ENCODE peak calls at places on chromosomes 7 and 10, in six cellular contexts. One of them, this sample, is unnamed.

GRCh38 chr7:152336754-152337368 is 98.9 kb downstream of the KMT2C start:
- DNase-seq in heart right ventricle: no peak
- DNase-seq in IMR-90: peak; percentile 48
- DNase-seq in astrocyte: peak; percentile 24
- DNase-seq in mammary epithelial cell: peak; percentile 37
- DNase-seq in fibroblast of lung: peak; percentile 45
- DNase-seq in this sample: peak; percentile 24

GRCh38 chr10:79347226-79347893 is at the start of gene PPIF:
- DNase-seq in heart right ventricle: peak; percentile 96
- DNase-seq in IMR-90: peak; percentile 88
- DNase-seq in astrocyte: peak; percentile 80
- DNase-seq in mammary epithelial cell: peak; percentile 88
- DNase-seq in fibroblast of lung: peak; percentile 89
- DNase-seq in this sample: peak; percentile 46

GRCh38 chr7:4715385-4715770 is 33.3 kb downstream of the FOXK1 start:
- DNase-seq in heart right ventricle: peak; percentile 69
- DNase-seq in IMR-90: peak; percentile 88
- DNase-seq in astrocyte: peak; percentile 90
- DNase-seq in mammary epithelial cell: peak; percentile 89
- DNase-seq in fibroblast of lung: peak; percentile 92
- DNase-seq in this sample: no peak

GRCh38 chr7:17680943-17681351 is 259.3 kb downstream of the SNX13 start:
- DNase-seq in heart right ventricle: no peak
- DNase-seq in IMR-90: peak; percentile 49
- DNase-seq in astrocyte: no peak
- DNase-seq in mammary epithelial cell: peak; percentile 61
- DNase-seq in fibroblast of lung: no peak
- DNase-seq in this sample: no peak

GRCh38 chr7:46226860-46227259 is 305.8 kb upstream of the IGFBP3 start:
- DNase-seq in heart right ventricle: no peak
- DNase-seq in IMR-90: peak; percentile 40
- DNase-seq in astrocyte: no peak
- DNase-seq in mammary epithelial cell: no peak
- DNase-seq in fibroblast of lung: no peak
- DNase-seq in this sample: no peak

GRCh38 chr7:107971613-107972012 is 31.3 kb downstream of the LAMB1 start:
- DNase-seq in heart right ventricle: no peak
- DNase-seq in IMR-90: peak; percentile 20
- DNase-seq in astrocyte: no peak
- DNase-seq in mammary epithelial cell: peak; percentile 45
- DNase-seq in fibroblast of lung: peak; percentile 36
- DNase-seq in this sample: no peak

GRCh38 chr10:113139695-113140094 is 189.6 kb downstream of the TCF7L2 start:
- DNase-seq in heart right ventricle: no peak
- DNase-seq in IMR-90: peak; percentile 32
- DNase-seq in astrocyte: peak; percentile 15
- DNase-seq in mammary epithelial cell: no peak
- DNase-seq in fibroblast of lung: peak; percentile 27
- DNase-seq in this sample: no peak

GRCh38 chr7:81600608-81601007 is 169.2 kb downstream of the HGF start:
- DNase-seq in heart right ventricle: no peak
- DNase-seq in IMR-90: peak; percentile 94
- DNase-seq in astrocyte: peak; percentile 99
- DNase-seq in mammary epithelial cell: peak; percentile 46
- DNase-seq in fibroblast of lung: peak; percentile 98
- DNase-seq in this sample: no peak

GRCh38 chr7:26087321-26088091 is 64.5 kb upstream of the NFE2L3 start:
- DNase-seq in heart right ventricle: no peak
- DNase-seq in IMR-90: no peak
- DNase-seq in astrocyte: no peak
- DNase-seq in mammary epithelial cell: peak; percentile 90
- DNase-seq in fibroblast of lung: peak; percentile 3
- DNase-seq in this sample: no peak

GRCh38 chr10:14553434-14553833 is 221.3 kb downstream of the FAM107B start:
- DNase-seq in heart right ventricle: no peak
- DNase-seq in IMR-90: peak; percentile 87
- DNase-seq in astrocyte: peak; percentile 56
- DNase-seq in mammary epithelial cell: peak; percentile 64
- DNase-seq in fibroblast of lung: peak; percentile 65
- DNase-seq in this sample: no peak

GRCh38 chr10:97117372-97117771 is 68.4 kb downstream of the SLIT1 start:
- DNase-seq in heart right ventricle: no peak
- DNase-seq in IMR-90: no peak
- DNase-seq in astrocyte: no peak
- DNase-seq in mammary epithelial cell: peak; percentile 10
- DNase-seq in fibroblast of lung: no peak
- DNase-seq in this sample: no peak
- TF ChIP-seq CTCF in heart right ventricle: peak; percentile 31
- TF ChIP-seq CTCF in IMR-90: peak; percentile 37
- TF ChIP-seq CTCF in astrocyte: peak; percentile 26
- TF ChIP-seq CTCF in mammary epithelial cell: peak; percentile 43
- TF ChIP-seq CTCF in fibroblast of lung: peak; percentile 14
- TF ChIP-seq CTCF in this sample: peak; percentile 26

DNA sequence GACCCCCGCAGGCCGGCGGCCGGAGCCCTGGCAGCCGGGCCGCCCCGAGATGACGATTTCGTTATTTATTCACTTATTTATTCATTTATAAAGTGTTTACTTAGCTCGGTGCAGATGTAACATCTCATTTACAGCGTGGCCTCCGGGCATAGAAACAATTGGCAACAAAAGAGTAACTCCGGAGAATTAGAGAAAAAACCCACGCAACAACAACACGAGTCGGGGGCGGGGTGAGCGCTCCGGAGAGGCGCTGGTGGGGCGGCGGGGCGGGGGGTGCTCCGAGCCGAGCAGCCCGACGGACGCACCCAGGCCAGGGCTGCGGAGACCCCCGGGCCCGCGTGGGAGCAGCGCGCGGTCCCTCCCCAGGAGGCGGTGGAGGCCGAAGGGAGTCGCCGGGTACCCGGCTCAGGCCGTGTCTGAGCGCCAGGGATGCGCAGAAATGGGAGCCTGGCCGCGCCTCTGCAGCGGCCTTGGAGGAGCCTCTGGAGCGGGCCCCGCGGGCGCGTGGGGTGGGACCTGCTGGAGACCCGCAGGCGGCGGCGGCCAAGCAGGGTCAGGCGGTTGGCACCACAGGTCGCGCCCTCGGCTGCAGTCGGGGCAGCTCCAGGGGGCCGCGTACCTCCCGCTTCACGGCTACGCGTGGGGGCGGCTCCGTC is 14.3 kb downstream of the UNCX start:
- DNase-seq in heart right ventricle: no peak
- DNase-seq in IMR-90: no peak
- DNase-seq in astrocyte: no peak
- DNase-seq in mammary epithelial cell: no peak
- DNase-seq in fibroblast of lung: no peak
- DNase-seq in this sample: no peak
- H3K4me3 ChIP-seq in heart right ventricle: no peak overlapping the region
- H3K4me3 ChIP-seq in IMR-90: no peak overlapping the region
- H3K4me3 ChIP-seq in astrocyte: no peak overlapping the region
- H3K4me3 ChIP-seq in mammary epithelial cell: no peak overlapping the region
- H3K4me3 ChIP-seq in fibroblast of lung: no peak overlapping the region
- H3K4me3 ChIP-seq in this sample: no peak overlapping the region

GRCh38 chr7:87886875-87887274 is 10.6 kb downstream of the DBF4 start:
- DNase-seq in heart right ventricle: no peak
- DNase-seq in IMR-90: peak; percentile 56
- DNase-seq in astrocyte: peak; percentile 18
- DNase-seq in mammary epithelial cell: peak; percentile 7
- DNase-seq in fibroblast of lung: peak; percentile 33
- DNase-seq in this sample: no peak
- TF ChIP-seq CTCF in heart right ventricle: peak; percentile 18
- TF ChIP-seq CTCF in IMR-90: peak; percentile 59
- TF ChIP-seq CTCF in astrocyte: peak; percentile 33
- TF ChIP-seq CTCF in mammary epithelial cell: peak; percentile 41
- TF ChIP-seq CTCF in fibroblast of lung: no peak
- TF ChIP-seq CTCF in this sample: no peak

GRCh38 chr7:67765481-67765880 is 768.8 kb downstream of the TYW1 start:
- DNase-seq in heart right ventricle: no peak
- DNase-seq in IMR-90: no peak
- DNase-seq in astrocyte: no peak
- DNase-seq in mammary epithelial cell: no peak
- DNase-seq in fibroblast of lung: no peak
- DNase-seq in this sample: no peak
- H3K4me3 ChIP-seq in heart right ventricle: no peak overlapping the region
- H3K4me3 ChIP-seq in IMR-90: no peak overlapping the region
- H3K4me3 ChIP-seq in astrocyte: no peak overlapping the region
- H3K4me3 ChIP-seq in mammary epithelial cell: no peak overlapping the region
- H3K4me3 ChIP-seq in fibroblast of lung: no peak overlapping the region
- H3K4me3 ChIP-seq in this sample: no peak overlapping the region

DNA sequence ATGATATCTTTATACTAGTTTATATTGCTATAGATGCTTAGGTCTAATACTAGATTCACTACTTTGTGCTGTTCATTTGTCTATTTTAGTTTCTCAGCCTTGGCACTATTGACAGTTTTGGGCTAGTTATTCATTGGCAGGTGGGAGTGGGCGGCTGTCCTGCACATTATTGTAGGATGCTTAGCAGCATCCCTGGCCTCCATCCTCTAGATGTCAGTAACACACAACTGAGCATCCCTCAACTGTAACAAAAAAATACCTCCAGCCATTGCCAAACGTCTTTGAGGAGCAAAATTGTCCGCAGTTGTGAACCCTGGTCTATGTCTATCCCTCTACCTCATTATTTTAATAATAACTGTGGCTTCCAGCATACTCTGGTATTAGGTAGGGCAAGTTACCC is 34.4 kb upstream of the PNLIP start:
- DNase-seq in heart right ventricle: no peak
- DNase-seq in IMR-90: no peak
- DNase-seq in astrocyte: no peak
- DNase-seq in mammary epithelial cell: no peak
- DNase-seq in fibroblast of lung: no peak
- DNase-seq in this sample: no peak
- TF ChIP-seq CTCF in heart right ventricle: no peak
- TF ChIP-seq CTCF in IMR-90: no peak
- TF ChIP-seq CTCF in astrocyte: no peak
- TF ChIP-seq CTCF in mammary epithelial cell: peak; percentile 22
- TF ChIP-seq CTCF in fibroblast of lung: no peak
- TF ChIP-seq CTCF in this sample: no peak

DNA sequence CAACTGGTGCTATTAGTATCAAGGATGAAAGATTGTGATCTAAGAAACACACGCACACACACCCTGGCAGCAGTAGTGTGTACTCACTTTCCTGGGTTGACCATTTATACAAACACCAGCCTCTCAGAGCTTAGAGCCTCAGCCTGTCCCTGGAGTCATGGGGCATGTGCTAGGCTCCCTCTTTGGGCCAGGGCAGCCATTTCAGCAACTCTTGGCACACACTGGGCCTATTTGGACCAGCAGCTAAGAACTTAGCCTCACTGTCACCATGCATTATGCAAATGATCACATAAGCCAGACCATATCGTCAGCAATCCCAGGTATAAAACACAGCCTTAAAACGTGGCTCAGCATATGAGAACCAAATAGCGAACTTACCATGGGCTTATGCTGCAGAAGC is 51.3 kb downstream of the GLI3 start:
- DNase-seq in heart right ventricle: no peak
- DNase-seq in IMR-90: no peak
- DNase-seq in astrocyte: no peak
- DNase-seq in mammary epithelial cell: no peak
- DNase-seq in fibroblast of lung: no peak
- DNase-seq in this sample: no peak
- H3K4me3 ChIP-seq in heart right ventricle: no peak overlapping the region
- H3K4me3 ChIP-seq in IMR-90: no peak overlapping the region
- H3K4me3 ChIP-seq in astrocyte: no peak overlapping the region
- H3K4me3 ChIP-seq in mammary epithelial cell: no peak overlapping the region
- H3K4me3 ChIP-seq in fibroblast of lung: no peak overlapping the region
- H3K4me3 ChIP-seq in this sample: no peak overlapping the region

This sample was measured in HFF-Myc.